ENCODE peak calls at places on chromosomes 3 and 15, in six cellular contexts. N is kidney tubule cell, G is fibroblast of the aortic adventitia, W is epithelial cell of esophagus, Z is iris pigment epithelial cell, U is endothelial cell. L is an unnamed sample.

GRCh38 chr3:58008140-58009025 is at the start of gene FLNB:
- DNase-seq in G (peak; percentile 62), U (peak; percentile 93), Z (peak; percentile 62), W (peak; percentile 74), N (peak; percentile 85), L (peak; percentile 95)

GRCh38 chr15:48868549-48868948 is 9.4 kb upstream of the EID1 start:
- DNase-seq in N (peak; percentile 64), U (no peak), Z (peak; percentile 96), W (peak; percentile 92), G (peak; percentile 71), L (no peak)

GRCh38 chr3:160141485-160142185 is 83.6 kb upstream of the C3orf80 start:
- DNase-seq in Z (no peak), U (no peak), N (peak; percentile 74), W (peak; percentile 10), G (no peak), L (no peak)

GRCh38 chr3:13879102-13879945 is 547 bp downstream of the WNT7A start:
- DNase-seq in N (peak; percentile 46), W (peak; percentile 53), U (peak; percentile 26), Z (no peak), G (no peak), L (no peak)

GRCh38 chr15:77506311-77507150 is 85.8 kb downstream of the HMG20A start:
- DNase-seq in Z (peak; percentile 31), N (peak; percentile 30), W (no peak), U (no peak), G (peak; percentile 28), L (no peak)

GRCh38 chr3:39125837-39126500 is 18.5 kb downstream of the TTC21A start:
- DNase-seq in Z (peak; percentile 44), W (peak; percentile 37), U (no peak), N (peak; percentile 69), G (peak; percentile 35), L (no peak)

GRCh38 chr15:31814082-31814481 is 216.2 kb upstream of the CHRNA7 start:
- DNase-seq in N (no peak), U (no peak), Z (no peak), W (no peak), G (no peak), L (no peak)

GRCh38 chr3:128447561-128448013 is 19.1 kb downstream of the DNAJB8 start:
- DNase-seq in U (no peak), Z (no peak), N (peak; percentile 81), W (no peak), G (no peak), L (no peak)

GRCh38 chr15:93829115-93829849 is 402.1 kb upstream of the MCTP2 start:
- DNase-seq in W (peak; percentile 99), U (no peak), N (peak; percentile 55), G (peak; percentile 88), Z (peak; percentile 12), L (no peak)

GRCh38 chr3:29922990-29923746 is 642.3 kb downstream of the RBMS3 start:
- DNase-seq in U (peak; percentile 41), Z (peak; percentile 91), N (peak; percentile 71), G (peak; percentile 92), W (peak; percentile 94), L (no peak)

GRCh38 chr15:25741253-25741575 is 121.9 kb downstream of the ATP10A start:
- DNase-seq in U (no peak), W (no peak), G (no peak), Z (no peak), N (no peak), L (no peak)

GRCh38 chr3:140636452-140637138 is 41.3 kb upstream of the TRIM42 start:
- DNase-seq in W (peak; percentile 86), Z (peak; percentile 2), G (peak; percentile 15), U (no peak), N (peak; percentile 56), L (no peak)

GRCh38 chr15:59532770-59533379 is 78.7 kb upstream of the GCNT3 start:
- DNase-seq in Z (peak; percentile 37), U (peak; percentile 52), G (peak; percentile 65), N (peak; percentile 70), W (peak; percentile 51), L (peak; percentile 19)

GRCh38 chr3:65714138-65714537 is 324.6 kb downstream of the MAGI1 start:
- DNase-seq in Z (peak; percentile 87), U (no peak), G (no peak), W (no peak), N (peak; percentile 58), L (no peak)

GRCh38 chr15:70492240-70493177 is 270.8 kb downstream of the UACA start:
- DNase-seq in U (no peak), W (peak; percentile 83), N (peak; percentile 96), Z (peak; percentile 94), G (peak; percentile 81), L (no peak)

GRCh38 chr15:30997270-30997669 is 5.8 kb upstream of the MTMR10 start:
- DNase-seq in G (no peak), N (no peak), Z (no peak), U (no peak), W (peak; percentile 78), L (no peak)

GRCh38 chr3:14472471-14473351 is 67.4 kb downstream of the GRIP2 start:
- DNase-seq in U (no peak), W (peak; percentile 84), N (peak; percentile 98), Z (peak; percentile 94), G (peak; percentile 86), L (no peak)

GRCh38 chr3:184524981-184525336 is 36.6 kb upstream of the EPHB3 start:
- DNase-seq in G (no peak), N (no peak), W (peak; percentile 20), U (no peak), Z (no peak), L (no peak)

GRCh38 chr3:159669024-159669476 is 319.6 kb upstream of the IL12A start:
- DNase-seq in W (peak; percentile 13), G (peak; percentile 24), Z (peak; percentile 54), N (peak; percentile 94), U (no peak), L (no peak)

GRCh38 chr15:51736646-51737537 is 563 bp downstream of the LYSMD2 start:
- DNase-seq in G (no peak), U (peak; percentile 43), W (peak; percentile 31), Z (no peak), N (peak; percentile 44), L (peak; percentile 72)